ENCODE peak calls at places on chromosomes 13 and 19, in four cellular contexts. One of them, this sample, is unnamed.

GRCh38 chr19:16032509-16033135 is 43.7 kb upstream of the TPM4 start:
- DNase-seq in BE2C: no peak
- DNase-seq in right cardiac atrium: no peak
- DNase-seq in SK-N-SH: peak; percentile 3
- DNase-seq in this sample: no peak

GRCh38 chr19:58562126-58563033 is 4.0 kb upstream of the UBE2M start:
- DNase-seq in BE2C: peak; percentile 51
- DNase-seq in right cardiac atrium: no peak
- DNase-seq in SK-N-SH: peak; percentile 60
- DNase-seq in this sample: no peak

GRCh38 chr19:35901854-35902661 is at the start of gene HCST:
- DNase-seq in BE2C: no peak
- DNase-seq in right cardiac atrium: no peak
- DNase-seq in SK-N-SH: no peak
- DNase-seq in this sample: no peak

GRCh38 chr13:50715402-50716146 is 127.9 kb downstream of the DLEU7 start:
- DNase-seq in BE2C: no peak
- DNase-seq in right cardiac atrium: peak; percentile 46
- DNase-seq in SK-N-SH: no peak
- DNase-seq in this sample: no peak

GRCh38 chr19:51354742-51355148 is 11.4 kb downstream of the ETFB start:
- DNase-seq in BE2C: no peak
- DNase-seq in right cardiac atrium: no peak
- DNase-seq in SK-N-SH: peak; percentile 53
- DNase-seq in this sample: no peak

GRCh38 chr19:40369797-40370196 is 20.2 kb downstream of the HIPK4 start:
- DNase-seq in BE2C: no peak
- DNase-seq in right cardiac atrium: no peak
- DNase-seq in SK-N-SH: no peak
- DNase-seq in this sample: no peak

GRCh38 chr13:76621726-76622125 is 264.5 kb downstream of the KCTD12 start:
- DNase-seq in BE2C: no peak
- DNase-seq in right cardiac atrium: no peak
- DNase-seq in SK-N-SH: no peak
- DNase-seq in this sample: no peak

GRCh38 chr19:339262-339887 is 5.2 kb downstream of the MIER2 start:
- DNase-seq in BE2C: no peak
- DNase-seq in right cardiac atrium: no peak
- DNase-seq in SK-N-SH: no peak
- DNase-seq in this sample: no peak

GRCh38 chr13:110363009-110363408 is 55.9 kb downstream of the COL4A2 start:
- DNase-seq in BE2C: peak; percentile 26
- DNase-seq in right cardiac atrium: no peak
- DNase-seq in SK-N-SH: no peak
- DNase-seq in this sample: no peak

GRCh38 chr13:26965976-26966375 is 205.4 kb upstream of the GPR12 start:
- DNase-seq in BE2C: peak; percentile 74
- DNase-seq in right cardiac atrium: peak; percentile 75
- DNase-seq in SK-N-SH: no peak
- DNase-seq in this sample: no peak

GRCh38 chr13:32415019-32415418 is 12.9 kb downstream of the N4BP2L1 start:
- DNase-seq in BE2C: peak; percentile 41
- DNase-seq in right cardiac atrium: no peak
- DNase-seq in SK-N-SH: peak; percentile 30
- DNase-seq in this sample: no peak

GRCh38 chr13:78465250-78465649 is 138.1 kb downstream of the POU4F1 start:
- DNase-seq in BE2C: no peak
- DNase-seq in right cardiac atrium: no peak
- DNase-seq in SK-N-SH: no peak
- DNase-seq in this sample: no peak

GRCh38 chr19:20244356-20244755 is 77.3 kb downstream of the ZNF486 start:
- DNase-seq in BE2C: no peak
- DNase-seq in right cardiac atrium: no peak
- DNase-seq in SK-N-SH: no peak
- DNase-seq in this sample: no peak

GRCh38 chr19:46862504-46862835 is 1.7 kb downstream of the ARHGAP35 start:
- DNase-seq in BE2C: no peak
- DNase-seq in right cardiac atrium: no peak
- DNase-seq in SK-N-SH: no peak
- DNase-seq in this sample: no peak

GRCh38 chr13:29935309-29935981 is 85.0 kb upstream of the UBL3 start:
- DNase-seq in BE2C: no peak
- DNase-seq in right cardiac atrium: no peak
- DNase-seq in SK-N-SH: no peak
- DNase-seq in this sample: no peak

GRCh38 chr19:36213793-36214387 is 575 bp downstream of the ZNF565 start:
- DNase-seq in BE2C: no peak
- DNase-seq in right cardiac atrium: peak; percentile 21
- DNase-seq in SK-N-SH: no peak
- DNase-seq in this sample: no peak

GRCh38 chr13:70747305-70747704 is 639.1 kb upstream of the KLHL1 start:
- DNase-seq in BE2C: no peak
- DNase-seq in right cardiac atrium: no peak
- DNase-seq in SK-N-SH: no peak
- DNase-seq in this sample: no peak

GRCh38 chr13:95677564-95678386 is 836 bp downstream of the DNAJC3 start:
- DNase-seq in BE2C: no peak
- DNase-seq in right cardiac atrium: no peak
- DNase-seq in SK-N-SH: no peak
- DNase-seq in this sample: no peak

GRCh38 chr19:49567722-49568454 is 12.5 kb downstream of the NOSIP start:
- DNase-seq in BE2C: no peak
- DNase-seq in right cardiac atrium: no peak
- DNase-seq in SK-N-SH: no peak
- DNase-seq in this sample: no peak

GRCh38 chr19:41537789-41538188 is 38.2 kb upstream of the CEACAM21 start:
- DNase-seq in BE2C: no peak
- DNase-seq in right cardiac atrium: no peak
- DNase-seq in SK-N-SH: no peak
- DNase-seq in this sample: no peak

GRCh38 chr13:77386880-77387606 is 60.1 kb upstream of the MYCBP2 start:
- DNase-seq in BE2C: no peak
- DNase-seq in right cardiac atrium: peak; percentile 51
- DNase-seq in SK-N-SH: no peak
- DNase-seq in this sample: no peak

GRCh38 chr13:33639640-33640080 is 178.3 kb upstream of the RFC3 start:
- DNase-seq in BE2C: no peak
- DNase-seq in right cardiac atrium: no peak
- DNase-seq in SK-N-SH: no peak
- DNase-seq in this sample: no peak

GRCh38 chr19:35017507-35017906 is 12.8 kb upstream of the SCN1B start:
- DNase-seq in BE2C: no peak
- DNase-seq in right cardiac atrium: no peak
- DNase-seq in SK-N-SH: no peak
- DNase-seq in this sample: no peak

GRCh38 chr13:41244555-41244954 is 18.8 kb downstream of the MTRF1 start:
- DNase-seq in BE2C: no peak
- DNase-seq in right cardiac atrium: no peak
- DNase-seq in SK-N-SH: no peak
- DNase-seq in this sample: no peak

GRCh38 chr19:821228-821975 is at the start of gene PLPPR3:
- DNase-seq in BE2C: no peak
- DNase-seq in right cardiac atrium: no peak
- DNase-seq in SK-N-SH: peak; percentile 79
- DNase-seq in this sample: no peak

GRCh38 chr13:45441633-45442032 is 23.1 kb upstream of the COG3 start:
- DNase-seq in BE2C: no peak
- DNase-seq in right cardiac atrium: no peak
- DNase-seq in SK-N-SH: no peak
- DNase-seq in this sample: no peak

GRCh38 chr13:52961196-52961845 is 67.3 kb upstream of the OLFM4 start:
- DNase-seq in BE2C: no peak
- DNase-seq in right cardiac atrium: no peak
- DNase-seq in SK-N-SH: no peak
- DNase-seq in this sample: no peak

GRCh38 chr13:50375792-50376191 is 360.5 kb downstream of the KCNRG start:
- DNase-seq in BE2C: no peak
- DNase-seq in right cardiac atrium: no peak
- DNase-seq in SK-N-SH: no peak
- DNase-seq in this sample: no peak

GRCh38 chr19:15479391-15480345 is at the start of gene PGLYRP2:
- DNase-seq in BE2C: no peak
- DNase-seq in right cardiac atrium: peak; percentile 29
- DNase-seq in SK-N-SH: peak; percentile 17
- DNase-seq in this sample: no peak

GRCh38 chr19:47414469-47414868 is 4.9 kb downstream of the MEIS3 start:
- DNase-seq in BE2C: peak; percentile 76
- DNase-seq in right cardiac atrium: no peak
- DNase-seq in SK-N-SH: peak; percentile 43
- DNase-seq in this sample: no peak

GRCh38 chr13:32001392-32001768 is 30.2 kb upstream of the FRY start:
- DNase-seq in BE2C: no peak
- DNase-seq in right cardiac atrium: no peak
- DNase-seq in SK-N-SH: peak; percentile 60
- DNase-seq in this sample: no peak

DNA sequence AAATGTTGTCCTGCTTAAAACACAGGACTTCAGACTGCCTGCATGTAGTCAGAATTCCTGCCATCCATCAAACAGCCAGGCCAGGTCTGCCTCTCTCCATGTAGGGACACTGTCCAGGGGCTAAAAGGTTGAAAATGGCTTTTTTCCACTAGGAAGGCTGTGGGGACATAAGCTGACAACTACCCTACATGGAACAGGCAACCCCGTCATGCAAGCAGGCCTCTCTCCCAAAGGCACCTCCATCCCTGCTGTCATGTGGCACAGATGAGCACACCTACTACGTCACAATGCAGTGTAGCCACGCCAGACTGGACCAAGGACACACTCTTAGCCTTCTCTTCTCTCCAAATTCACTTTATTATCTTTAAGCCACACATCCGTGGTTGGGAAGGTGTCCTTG is 40.8 kb downstream of the LATS2 start:
- DNase-seq in BE2C: no peak
- DNase-seq in right cardiac atrium: no peak
- DNase-seq in SK-N-SH: no peak
- DNase-seq in this sample: no peak
- H3K4me1 ChIP-seq in BE2C: no peaks in the 10 kb centered on the region
- H3K4me1 ChIP-seq in right cardiac atrium: peaks cover 12% of the 10 kb centered on the region
- H3K4me1 ChIP-seq in SK-N-SH: peaks cover 37% of the 10 kb centered on the region
- H3K4me1 ChIP-seq in this sample: peaks cover 5% of the 10 kb centered on the region

GRCh38 chr19:11096210-11096841 is 7.1 kb downstream of the LDLR start:
- DNase-seq in BE2C: no peak
- DNase-seq in right cardiac atrium: peak; percentile 79
- DNase-seq in SK-N-SH: no peak
- DNase-seq in this sample: no peak

GRCh38 chr19:11100064-11100463 is 10.8 kb downstream of the LDLR start:
- DNase-seq in BE2C: no peak
- DNase-seq in right cardiac atrium: no peak
- DNase-seq in SK-N-SH: no peak
- DNase-seq in this sample: no peak

GRCh38 chr19:11101057-11101456 is 11.8 kb downstream of the LDLR start:
- DNase-seq in BE2C: no peak
- DNase-seq in right cardiac atrium: no peak
- DNase-seq in SK-N-SH: no peak
- DNase-seq in this sample: no peak

GRCh38 chr19:11098861-11099260 is 9.6 kb downstream of the LDLR start:
- DNase-seq in BE2C: no peak
- DNase-seq in right cardiac atrium: no peak
- DNase-seq in SK-N-SH: no peak
- DNase-seq in this sample: no peak

DNA sequence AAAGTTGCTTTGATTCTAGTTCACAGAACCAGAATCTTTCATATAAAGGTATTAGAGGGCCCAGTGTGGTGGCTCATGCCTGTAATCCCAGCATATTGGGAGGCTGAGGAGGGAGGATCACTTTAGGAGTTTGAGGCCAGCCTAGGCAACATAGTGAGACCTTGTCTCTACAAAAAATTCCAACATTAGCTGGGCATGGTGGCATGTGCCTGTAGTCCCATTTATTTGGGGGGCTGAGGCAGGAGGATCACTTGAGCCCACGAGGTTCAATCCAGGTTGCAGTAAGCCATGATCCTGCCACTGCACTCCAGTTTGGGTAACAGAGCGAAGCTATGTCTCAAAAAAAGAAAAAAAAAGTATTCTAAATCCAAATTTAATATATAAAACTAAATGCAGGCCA is 9.1 kb downstream of the LDLR start:
- DNase-seq in BE2C: no peak
- DNase-seq in right cardiac atrium: no peak
- DNase-seq in SK-N-SH: no peak
- DNase-seq in this sample: no peak
- H3K4me1 ChIP-seq in BE2C: no peaks in the 10 kb centered on the region
- H3K4me1 ChIP-seq in right cardiac atrium: peaks cover 13% of the 10 kb centered on the region
- H3K4me1 ChIP-seq in SK-N-SH: peaks cover 28% of the 10 kb centered on the region
- H3K4me1 ChIP-seq in this sample: peaks cover 25% of the 10 kb centered on the region

GRCh38 chr13:112727581-112727980 is 37.7 kb downstream of the ATP11A start:
- DNase-seq in BE2C: no peak
- DNase-seq in right cardiac atrium: no peak
- DNase-seq in SK-N-SH: no peak
- DNase-seq in this sample: no peak

GRCh38 chr13:112725346-112726017 is 35.6 kb downstream of the ATP11A start:
- DNase-seq in BE2C: no peak
- DNase-seq in right cardiac atrium: no peak
- DNase-seq in SK-N-SH: no peak
- DNase-seq in this sample: no peak

GRCh38 chr13:112728375-112729126 is 38.7 kb downstream of the ATP11A start:
- DNase-seq in BE2C: no peak
- DNase-seq in right cardiac atrium: no peak
- DNase-seq in SK-N-SH: no peak
- DNase-seq in this sample: no peak

GRCh38 chr13:112724788-112725345 is 35.0 kb downstream of the ATP11A start:
- DNase-seq in BE2C: no peak
- DNase-seq in right cardiac atrium: no peak
- DNase-seq in SK-N-SH: no peak
- DNase-seq in this sample: no peak

DNA sequence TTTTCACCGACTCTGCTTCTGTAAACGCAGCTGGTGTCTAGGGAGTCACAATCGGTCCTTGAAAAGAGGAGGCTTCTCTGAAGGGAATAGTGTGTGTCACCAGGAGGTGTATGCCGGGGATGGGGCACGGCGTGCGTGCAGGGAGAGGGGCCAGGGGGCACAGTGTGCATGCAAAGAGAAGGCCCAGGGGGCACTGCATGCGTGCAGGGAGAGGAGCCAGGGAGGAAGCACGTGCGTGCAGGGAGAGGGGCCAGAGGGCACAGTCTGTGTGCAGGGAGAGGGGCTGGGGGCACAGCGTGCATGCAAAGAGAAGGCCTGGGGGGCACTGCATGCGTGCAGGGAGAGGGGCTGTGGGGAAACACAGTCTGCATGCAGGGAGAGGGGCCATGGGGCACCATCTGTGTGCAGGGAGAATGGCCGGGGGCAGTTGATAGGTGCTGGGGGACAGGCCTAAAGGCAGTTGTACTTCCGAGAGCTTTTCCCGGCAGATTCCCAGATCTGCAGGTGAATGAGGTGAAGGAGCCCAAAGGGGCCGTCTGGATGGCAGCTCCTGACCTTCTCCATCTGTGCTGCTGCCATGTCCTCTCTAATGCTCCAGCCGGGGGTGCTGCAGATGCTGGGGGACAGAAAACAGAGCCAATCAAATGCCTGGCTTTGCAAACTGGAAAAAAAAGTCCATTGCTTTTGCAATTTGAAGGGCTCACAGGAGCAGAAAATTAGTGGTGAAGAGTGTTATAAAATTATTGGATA is 36.4 kb downstream of the ATP11A start:
- DNase-seq in BE2C: no peak
- DNase-seq in right cardiac atrium: no peak
- DNase-seq in SK-N-SH: no peak
- DNase-seq in this sample: no peak
- H3K4me1 ChIP-seq in BE2C: peaks cover 12% of the 10 kb centered on the region
- H3K4me1 ChIP-seq in right cardiac atrium: peaks cover 13% of the 10 kb centered on the region
- H3K4me1 ChIP-seq in SK-N-SH: no peaks in the 10 kb centered on the region
- H3K4me1 ChIP-seq in this sample: peaks cover 48% of the 10 kb centered on the region

GRCh38 chr13:24691381-24691780 is 11.2 kb downstream of the ATP12A start:
- DNase-seq in BE2C: no peak
- DNase-seq in right cardiac atrium: no peak
- DNase-seq in SK-N-SH: no peak
- DNase-seq in this sample: no peak
- H3K4me1 ChIP-seq in BE2C: no peaks in the 10 kb centered on the region
- H3K4me1 ChIP-seq in right cardiac atrium: peaks cover 3% of the 10 kb centered on the region
- H3K4me1 ChIP-seq in SK-N-SH: no peaks in the 10 kb centered on the region
- H3K4me1 ChIP-seq in this sample: no peaks in the 10 kb centered on the region

This sample was measured in Panc1.